ENCODE peak calls at places on chromosomes 6 and 20, in five cellular contexts. One of them, this sample, is unnamed.

GRCh38 chr6:68873236-68873635 is 238.2 kb downstream of the ADGRB3 start:
- DNase-seq in adrenal gland: no peak
- DNase-seq in progenitor cell of endocrine pancreas: no peak
- DNase-seq in endothelial cell of umbilical vein: no peak
- DNase-seq in spleen: no peak
- DNase-seq in this sample: no peak

GRCh38 chr6:139028658-139029469 is at the start of gene ABRACL:
- DNase-seq in spleen: peak
- DNase-seq in adrenal gland: peak
- DNase-seq in progenitor cell of endocrine pancreas: peak
- DNase-seq in endothelial cell of umbilical vein: peak
- DNase-seq in this sample: peak

GRCh38 chr6:151904631-151905030 is 97.1 kb downstream of the ESR1 start:
- DNase-seq in spleen: no peak
- DNase-seq in endothelial cell of umbilical vein: no peak
- DNase-seq in progenitor cell of endocrine pancreas: no peak
- DNase-seq in adrenal gland: no peak
- DNase-seq in this sample: no peak

GRCh38 chr6:126803769-126804168 is 314.7 kb upstream of the RSPO3 start:
- DNase-seq in spleen: no peak
- DNase-seq in progenitor cell of endocrine pancreas: no peak
- DNase-seq in endothelial cell of umbilical vein: no peak
- DNase-seq in adrenal gland: no peak
- DNase-seq in this sample: no peak

GRCh38 chr6:28542440-28543293 is 17.0 kb downstream of the GPX5 start:
- DNase-seq in spleen: no peak
- DNase-seq in adrenal gland: peak
- DNase-seq in endothelial cell of umbilical vein: peak
- DNase-seq in progenitor cell of endocrine pancreas: peak
- DNase-seq in this sample: peak

GRCh38 chr20:46962452-46963195 is 68.0 kb downstream of the EYA2 start:
- DNase-seq in spleen: peak
- DNase-seq in adrenal gland: no peak
- DNase-seq in progenitor cell of endocrine pancreas: no peak
- DNase-seq in endothelial cell of umbilical vein: no peak
- DNase-seq in this sample: no peak

GRCh38 chr20:32945710-32946221 is 58.5 kb downstream of the SUN5 start:
- DNase-seq in spleen: no peak
- DNase-seq in endothelial cell of umbilical vein: peak
- DNase-seq in adrenal gland: no peak
- DNase-seq in progenitor cell of endocrine pancreas: no peak
- DNase-seq in this sample: no peak

GRCh38 chr6:89412071-89413005 is at the start of gene RRAGD:
- DNase-seq in spleen: peak
- DNase-seq in adrenal gland: peak
- DNase-seq in progenitor cell of endocrine pancreas: peak
- DNase-seq in endothelial cell of umbilical vein: no peak
- DNase-seq in this sample: peak

GRCh38 chr6:79385893-79386292 is 151.3 kb downstream of the LCA5 start:
- DNase-seq in adrenal gland: no peak
- DNase-seq in endothelial cell of umbilical vein: peak
- DNase-seq in progenitor cell of endocrine pancreas: no peak
- DNase-seq in spleen: no peak
- DNase-seq in this sample: no peak

GRCh38 chr6:150865406-150866146 is at the start of gene MTHFD1L:
- DNase-seq in endothelial cell of umbilical vein: peak
- DNase-seq in adrenal gland: peak
- DNase-seq in progenitor cell of endocrine pancreas: peak
- DNase-seq in spleen: peak
- DNase-seq in this sample: peak

GRCh38 chr6:108746411-108746810 is 101.8 kb upstream of the ARMC2 start:
- DNase-seq in progenitor cell of endocrine pancreas: no peak
- DNase-seq in adrenal gland: no peak
- DNase-seq in endothelial cell of umbilical vein: no peak
- DNase-seq in spleen: no peak
- DNase-seq in this sample: no peak

GRCh38 chr6:6248651-6249050 is 71.8 kb downstream of the F13A1 start:
- DNase-seq in progenitor cell of endocrine pancreas: no peak
- DNase-seq in endothelial cell of umbilical vein: no peak
- DNase-seq in adrenal gland: no peak
- DNase-seq in spleen: no peak
- DNase-seq in this sample: no peak

GRCh38 chr6:21826031-21826430 is 232.5 kb downstream of the SOX4 start:
- DNase-seq in endothelial cell of umbilical vein: no peak
- DNase-seq in spleen: no peak
- DNase-seq in progenitor cell of endocrine pancreas: no peak
- DNase-seq in adrenal gland: no peak
- DNase-seq in this sample: no peak

GRCh38 chr20:20299904-20300303 is 68.0 kb upstream of the INSM1 start:
- DNase-seq in spleen: no peak
- DNase-seq in progenitor cell of endocrine pancreas: no peak
- DNase-seq in endothelial cell of umbilical vein: no peak
- DNase-seq in adrenal gland: no peak
- DNase-seq in this sample: no peak

GRCh38 chr20:57881466-57882405 is 171.9 kb upstream of the PMEPA1 start:
- DNase-seq in progenitor cell of endocrine pancreas: no peak
- DNase-seq in spleen: no peak
- DNase-seq in adrenal gland: no peak
- DNase-seq in endothelial cell of umbilical vein: no peak
- DNase-seq in this sample: no peak

GRCh38 chr20:53795170-53795569 is 201.5 kb upstream of the ZNF217 start:
- DNase-seq in adrenal gland: no peak
- DNase-seq in spleen: no peak
- DNase-seq in endothelial cell of umbilical vein: no peak
- DNase-seq in progenitor cell of endocrine pancreas: no peak
- DNase-seq in this sample: no peak

GRCh38 chr6:131733376-131734016 is 22.7 kb upstream of the CTAGE9 start:
- DNase-seq in adrenal gland: no peak
- DNase-seq in endothelial cell of umbilical vein: peak
- DNase-seq in spleen: no peak
- DNase-seq in progenitor cell of endocrine pancreas: no peak
- DNase-seq in this sample: no peak

GRCh38 chr20:33835773-33836172 is 24.6 kb downstream of the CHMP4B start:
- DNase-seq in progenitor cell of endocrine pancreas: no peak
- DNase-seq in spleen: no peak
- DNase-seq in endothelial cell of umbilical vein: no peak
- DNase-seq in adrenal gland: no peak
- DNase-seq in this sample: no peak

GRCh38 chr6:28218312-28219248 is 6.5 kb upstream of the ZSCAN9 start:
- DNase-seq in endothelial cell of umbilical vein: peak
- DNase-seq in progenitor cell of endocrine pancreas: no peak
- DNase-seq in adrenal gland: peak
- DNase-seq in spleen: peak
- DNase-seq in this sample: peak

GRCh38 chr20:25148181-25148981 is 47.1 kb upstream of the ENTPD6 start:
- DNase-seq in endothelial cell of umbilical vein: peak
- DNase-seq in adrenal gland: no peak
- DNase-seq in progenitor cell of endocrine pancreas: no peak
- DNase-seq in spleen: peak
- DNase-seq in this sample: peak

GRCh38 chr6:108710560-108710959 is 137.7 kb upstream of the ARMC2 start:
- DNase-seq in progenitor cell of endocrine pancreas: no peak
- DNase-seq in adrenal gland: no peak
- DNase-seq in endothelial cell of umbilical vein: no peak
- DNase-seq in spleen: no peak
- DNase-seq in this sample: no peak

GRCh38 chr6:159716247-159717086 is 10.8 kb upstream of the WTAP start:
- DNase-seq in progenitor cell of endocrine pancreas: no peak
- DNase-seq in adrenal gland: peak
- DNase-seq in endothelial cell of umbilical vein: no peak
- DNase-seq in spleen: no peak
- DNase-seq in this sample: no peak

GRCh38 chr6:106089981-106090380 is 3.8 kb downstream of the PRDM1 start:
- DNase-seq in progenitor cell of endocrine pancreas: no peak
- DNase-seq in spleen: no peak
- DNase-seq in endothelial cell of umbilical vein: no peak
- DNase-seq in adrenal gland: no peak
- DNase-seq in this sample: no peak
- TF ChIP-seq CTCF in progenitor cell of endocrine pancreas: no peak
- TF ChIP-seq CTCF in spleen: no peak
- TF ChIP-seq CTCF in endothelial cell of umbilical vein: no peak
- TF ChIP-seq CTCF in adrenal gland: no peak
- TF ChIP-seq CTCF in this sample: no peak

GRCh38 chr20:34871966-34872603 is 571 bp downstream of the GGT7 start:
- DNase-seq in adrenal gland: no peak
- DNase-seq in progenitor cell of endocrine pancreas: no peak
- DNase-seq in spleen: no peak
- DNase-seq in endothelial cell of umbilical vein: no peak
- DNase-seq in this sample: no peak
- TF ChIP-seq CTCF in adrenal gland: no peak
- TF ChIP-seq CTCF in progenitor cell of endocrine pancreas: no peak
- TF ChIP-seq CTCF in spleen: no peak
- TF ChIP-seq CTCF in endothelial cell of umbilical vein: no peak
- TF ChIP-seq CTCF in this sample: no peak

GRCh38 chr6:136684483-136684882 is 107.8 kb downstream of the MAP3K5 start:
- DNase-seq in progenitor cell of endocrine pancreas: no peak
- DNase-seq in adrenal gland: no peak
- DNase-seq in spleen: no peak
- DNase-seq in endothelial cell of umbilical vein: no peak
- DNase-seq in this sample: no peak
- TF ChIP-seq CTCF in progenitor cell of endocrine pancreas: no peak
- TF ChIP-seq CTCF in adrenal gland: no peak
- TF ChIP-seq CTCF in spleen: no peak
- TF ChIP-seq CTCF in endothelial cell of umbilical vein: no peak
- TF ChIP-seq CTCF in this sample: no peak

DNA sequence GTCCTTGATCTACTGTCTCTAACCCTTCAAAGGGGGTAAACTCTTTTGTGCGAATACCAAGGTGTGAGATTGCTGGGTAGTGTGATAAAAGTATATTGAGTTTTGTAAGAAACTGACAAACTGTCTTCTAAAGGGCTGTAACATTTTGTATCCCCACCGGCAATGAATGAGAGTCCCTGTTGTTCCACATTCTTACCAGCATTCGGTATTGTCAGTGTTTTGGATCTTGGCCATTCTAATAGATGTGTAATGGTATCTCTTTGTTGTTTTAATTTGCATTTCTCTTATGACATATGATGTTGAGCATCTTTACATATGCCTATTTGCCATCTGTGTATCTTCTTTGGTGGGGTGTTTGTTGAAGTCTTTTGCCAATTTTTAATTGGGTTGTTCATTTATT is 1090.7 kb downstream of the KIF16B start:
- DNase-seq in endothelial cell of umbilical vein: no peak
- DNase-seq in progenitor cell of endocrine pancreas: no peak
- DNase-seq in adrenal gland: no peak
- DNase-seq in spleen: no peak
- DNase-seq in this sample: no peak
- TF ChIP-seq CTCF in endothelial cell of umbilical vein: no peak
- TF ChIP-seq CTCF in progenitor cell of endocrine pancreas: peak
- TF ChIP-seq CTCF in adrenal gland: no peak
- TF ChIP-seq CTCF in spleen: no peak
- TF ChIP-seq CTCF in this sample: no peak

GRCh38 chr6:142138876-142139275 is 6.2 kb downstream of the GJE1 start:
- DNase-seq in adrenal gland: no peak
- DNase-seq in progenitor cell of endocrine pancreas: no peak
- DNase-seq in endothelial cell of umbilical vein: no peak
- DNase-seq in spleen: no peak
- DNase-seq in this sample: no peak
- TF ChIP-seq CTCF in adrenal gland: no peak
- TF ChIP-seq CTCF in progenitor cell of endocrine pancreas: no peak
- TF ChIP-seq CTCF in endothelial cell of umbilical vein: no peak
- TF ChIP-seq CTCF in spleen: no peak
- TF ChIP-seq CTCF in this sample: peak

DNA sequence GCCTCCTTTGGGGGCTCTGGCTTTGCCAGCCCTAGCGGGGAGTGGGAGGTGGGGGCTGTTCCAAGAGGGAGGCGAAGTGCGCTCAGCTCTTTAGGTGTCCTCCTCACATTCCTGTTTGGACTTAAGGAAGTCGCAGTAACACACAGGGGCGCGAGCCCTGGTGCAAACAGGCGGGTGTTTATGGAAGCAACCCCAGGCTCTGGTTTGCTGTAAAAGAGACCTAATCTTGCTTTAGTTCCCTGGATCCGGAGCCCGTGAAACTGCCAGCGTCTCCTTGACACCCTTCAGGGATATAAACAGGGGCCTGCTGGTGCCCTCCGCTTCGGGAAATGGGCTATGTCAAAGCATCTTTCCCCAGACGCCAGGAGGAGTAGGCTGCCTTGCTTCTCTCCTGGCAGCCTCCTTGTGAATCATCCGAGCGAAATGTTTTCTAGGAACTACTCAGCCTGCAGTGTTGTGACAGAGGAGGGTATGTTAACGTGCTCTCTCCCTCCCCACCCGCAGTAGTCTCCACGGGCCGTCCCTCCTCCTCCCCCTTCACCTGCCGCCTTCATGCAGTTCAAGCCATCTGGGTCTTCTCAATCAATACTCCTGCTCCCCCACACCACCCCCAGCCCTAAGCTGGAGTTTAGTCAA is 168.0 kb upstream of the LRFN2 start:
- DNase-seq in endothelial cell of umbilical vein: no peak
- DNase-seq in spleen: no peak
- DNase-seq in progenitor cell of endocrine pancreas: no peak
- DNase-seq in adrenal gland: no peak
- DNase-seq in this sample: no peak
- TF ChIP-seq CTCF in endothelial cell of umbilical vein: no peak
- TF ChIP-seq CTCF in spleen: no peak
- TF ChIP-seq CTCF in progenitor cell of endocrine pancreas: no peak
- TF ChIP-seq CTCF in adrenal gland: no peak
- TF ChIP-seq CTCF in this sample: no peak

GRCh38 chr6:105896821-105897095 is 189.4 kb upstream of the PRDM1 start:
- DNase-seq in progenitor cell of endocrine pancreas: no peak
- DNase-seq in endothelial cell of umbilical vein: no peak
- DNase-seq in spleen: no peak
- DNase-seq in adrenal gland: no peak
- DNase-seq in this sample: no peak

GRCh38 chr6:105896052-105896820 is 189.9 kb upstream of the PRDM1 start:
- DNase-seq in adrenal gland: no peak
- DNase-seq in spleen: no peak
- DNase-seq in endothelial cell of umbilical vein: no peak
- DNase-seq in progenitor cell of endocrine pancreas: no peak
- DNase-seq in this sample: no peak

GRCh38 chr6:105898286-105898685 is 187.8 kb upstream of the PRDM1 start:
- DNase-seq in endothelial cell of umbilical vein: no peak
- DNase-seq in spleen: no peak
- DNase-seq in progenitor cell of endocrine pancreas: no peak
- DNase-seq in adrenal gland: no peak
- DNase-seq in this sample: no peak

GRCh38 chr6:105894556-105894955 is 191.6 kb upstream of the PRDM1 start:
- DNase-seq in endothelial cell of umbilical vein: no peak
- DNase-seq in spleen: no peak
- DNase-seq in progenitor cell of endocrine pancreas: no peak
- DNase-seq in adrenal gland: no peak
- DNase-seq in this sample: no peak

GRCh38 chr6:105897131-105897530 is 189.0 kb upstream of the PRDM1 start:
- DNase-seq in endothelial cell of umbilical vein: no peak
- DNase-seq in progenitor cell of endocrine pancreas: no peak
- DNase-seq in adrenal gland: no peak
- DNase-seq in spleen: no peak
- DNase-seq in this sample: no peak
- TF ChIP-seq CTCF in endothelial cell of umbilical vein: no peak
- TF ChIP-seq CTCF in progenitor cell of endocrine pancreas: no peak
- TF ChIP-seq CTCF in adrenal gland: no peak
- TF ChIP-seq CTCF in spleen: no peak
- TF ChIP-seq CTCF in this sample: no peak

This sample was measured in glutamatergic neuron.